ENCODE peak calls at places on chromosomes 11 and 22, in ten cellular contexts. One of them, this sample, is unnamed.

GRCh38 chr11:60934790-60935605 is 10.7 kb downstream of the TMEM132A start:
- DNase-seq in left ventricle myocardium superior: no peak
- DNase-seq in adrenal gland: no peak
- DNase-seq in hippocampal formation: no peak
- DNase-seq in endothelial cell: no peak
- DNase-seq in RCC 7860: no peak
- DNase-seq in stimulated activated CD4-positive, alpha-beta T cell treated with anti-CD3 and anti-CD28 coated beads, Interleukin-2, amount 100 ng/mL, for 48 hours: no peak
- DNase-seq in G401: no peak
- DNase-seq in NCI-H1417: no peak
- DNase-seq in NCI-H774: no peak
- DNase-seq in this sample: no peak

GRCh38 chr11:14537134-14537599 is 17.0 kb upstream of the PSMA1 start:
- DNase-seq in NCI-H774: peak
- DNase-seq in left ventricle myocardium superior: no peak
- DNase-seq in NCI-H1417: peak
- DNase-seq in G401: peak
- DNase-seq in adrenal gland: no peak
- DNase-seq in RCC 7860: no peak
- DNase-seq in stimulated activated CD4-positive, alpha-beta T cell treated with anti-CD3 and anti-CD28 coated beads, Interleukin-2, amount 100 ng/mL, for 48 hours: peak
- DNase-seq in hippocampal formation: peak
- DNase-seq in endothelial cell: no peak
- DNase-seq in this sample: no peak

GRCh38 chr11:42841563-42841962 is 470.2 kb upstream of the API5 start:
- DNase-seq in stimulated activated CD4-positive, alpha-beta T cell treated with anti-CD3 and anti-CD28 coated beads, Interleukin-2, amount 100 ng/mL, for 48 hours: no peak
- DNase-seq in left ventricle myocardium superior: no peak
- DNase-seq in adrenal gland: no peak
- DNase-seq in endothelial cell: no peak
- DNase-seq in hippocampal formation: no peak
- DNase-seq in NCI-H774: no peak
- DNase-seq in G401: no peak
- DNase-seq in NCI-H1417: no peak
- DNase-seq in RCC 7860: no peak
- DNase-seq in this sample: no peak

GRCh38 chr11:66324626-66325025 is 7.8 kb upstream of the CD248 start:
- DNase-seq in left ventricle myocardium superior: no peak
- DNase-seq in adrenal gland: no peak
- DNase-seq in hippocampal formation: no peak
- DNase-seq in endothelial cell: no peak
- DNase-seq in stimulated activated CD4-positive, alpha-beta T cell treated with anti-CD3 and anti-CD28 coated beads, Interleukin-2, amount 100 ng/mL, for 48 hours: no peak
- DNase-seq in NCI-H774: no peak
- DNase-seq in NCI-H1417: no peak
- DNase-seq in RCC 7860: no peak
- DNase-seq in G401: no peak
- DNase-seq in this sample: no peak

GRCh38 chr11:70503878-70504240 is 105.5 kb downstream of the CTTN start:
- DNase-seq in stimulated activated CD4-positive, alpha-beta T cell treated with anti-CD3 and anti-CD28 coated beads, Interleukin-2, amount 100 ng/mL, for 48 hours: no peak
- DNase-seq in adrenal gland: no peak
- DNase-seq in endothelial cell: peak
- DNase-seq in G401: no peak
- DNase-seq in hippocampal formation: no peak
- DNase-seq in NCI-H1417: peak
- DNase-seq in left ventricle myocardium superior: peak
- DNase-seq in RCC 7860: no peak
- DNase-seq in NCI-H774: peak
- DNase-seq in this sample: peak

GRCh38 chr11:1557904-1558831 is 13.9 kb downstream of the DUSP8 start:
- DNase-seq in RCC 7860: peak
- DNase-seq in stimulated activated CD4-positive, alpha-beta T cell treated with anti-CD3 and anti-CD28 coated beads, Interleukin-2, amount 100 ng/mL, for 48 hours: no peak
- DNase-seq in left ventricle myocardium superior: peak
- DNase-seq in G401: peak
- DNase-seq in endothelial cell: no peak
- DNase-seq in NCI-H774: no peak
- DNase-seq in hippocampal formation: no peak
- DNase-seq in adrenal gland: peak
- DNase-seq in NCI-H1417: no peak
- DNase-seq in this sample: no peak

GRCh38 chr11:122791836-122792235 is 46.5 kb upstream of the CRTAM start:
- DNase-seq in endothelial cell: no peak
- DNase-seq in RCC 7860: peak
- DNase-seq in adrenal gland: peak
- DNase-seq in NCI-H774: no peak
- DNase-seq in left ventricle myocardium superior: no peak
- DNase-seq in NCI-H1417: no peak
- DNase-seq in hippocampal formation: no peak
- DNase-seq in stimulated activated CD4-positive, alpha-beta T cell treated with anti-CD3 and anti-CD28 coated beads, Interleukin-2, amount 100 ng/mL, for 48 hours: no peak
- DNase-seq in G401: peak
- DNase-seq in this sample: no peak

GRCh38 chr11:107397357-107397756 is 60.3 kb downstream of the CWF19L2 start:
- DNase-seq in endothelial cell: no peak
- DNase-seq in left ventricle myocardium superior: no peak
- DNase-seq in hippocampal formation: no peak
- DNase-seq in stimulated activated CD4-positive, alpha-beta T cell treated with anti-CD3 and anti-CD28 coated beads, Interleukin-2, amount 100 ng/mL, for 48 hours: no peak
- DNase-seq in G401: no peak
- DNase-seq in NCI-H1417: peak
- DNase-seq in RCC 7860: no peak
- DNase-seq in adrenal gland: no peak
- DNase-seq in NCI-H774: no peak
- DNase-seq in this sample: no peak

GRCh38 chr11:120547301-120547700 is 35.8 kb downstream of the GRIK4 start:
- DNase-seq in adrenal gland: peak
- DNase-seq in G401: no peak
- DNase-seq in NCI-H1417: no peak
- DNase-seq in stimulated activated CD4-positive, alpha-beta T cell treated with anti-CD3 and anti-CD28 coated beads, Interleukin-2, amount 100 ng/mL, for 48 hours: no peak
- DNase-seq in hippocampal formation: no peak
- DNase-seq in RCC 7860: peak
- DNase-seq in NCI-H774: no peak
- DNase-seq in endothelial cell: no peak
- DNase-seq in left ventricle myocardium superior: no peak
- DNase-seq in this sample: no peak

GRCh38 chr22:26822300-26822699 is 164.9 kb downstream of the MIAT start:
- DNase-seq in G401: no peak
- DNase-seq in hippocampal formation: no peak
- DNase-seq in RCC 7860: no peak
- DNase-seq in adrenal gland: no peak
- DNase-seq in NCI-H1417: peak
- DNase-seq in stimulated activated CD4-positive, alpha-beta T cell treated with anti-CD3 and anti-CD28 coated beads, Interleukin-2, amount 100 ng/mL, for 48 hours: no peak
- DNase-seq in left ventricle myocardium superior: no peak
- DNase-seq in endothelial cell: no peak
- DNase-seq in NCI-H774: no peak
- DNase-seq in this sample: no peak

GRCh38 chr11:63599211-63600122 is 14.8 kb downstream of the PLAAT3 start:
- DNase-seq in G401: no peak
- DNase-seq in left ventricle myocardium superior: no peak
- DNase-seq in adrenal gland: no peak
- DNase-seq in NCI-H1417: no peak
- DNase-seq in RCC 7860: peak
- DNase-seq in hippocampal formation: peak
- DNase-seq in endothelial cell: no peak
- DNase-seq in NCI-H774: no peak
- DNase-seq in stimulated activated CD4-positive, alpha-beta T cell treated with anti-CD3 and anti-CD28 coated beads, Interleukin-2, amount 100 ng/mL, for 48 hours: no peak
- DNase-seq in this sample: no peak

GRCh38 chr22:48886604-48887393 is 940.9 kb downstream of the BRD1 start:
- DNase-seq in left ventricle myocardium superior: peak
- DNase-seq in adrenal gland: no peak
- DNase-seq in stimulated activated CD4-positive, alpha-beta T cell treated with anti-CD3 and anti-CD28 coated beads, Interleukin-2, amount 100 ng/mL, for 48 hours: no peak
- DNase-seq in NCI-H774: no peak
- DNase-seq in endothelial cell: no peak
- DNase-seq in RCC 7860: no peak
- DNase-seq in NCI-H1417: no peak
- DNase-seq in G401: no peak
- DNase-seq in hippocampal formation: no peak
- DNase-seq in this sample: peak

GRCh38 chr11:70164705-70165104 is 38.4 kb upstream of the FADD start:
- DNase-seq in left ventricle myocardium superior: no peak
- DNase-seq in NCI-H1417: no peak
- DNase-seq in stimulated activated CD4-positive, alpha-beta T cell treated with anti-CD3 and anti-CD28 coated beads, Interleukin-2, amount 100 ng/mL, for 48 hours: no peak
- DNase-seq in endothelial cell: no peak
- DNase-seq in NCI-H774: no peak
- DNase-seq in G401: no peak
- DNase-seq in hippocampal formation: no peak
- DNase-seq in adrenal gland: no peak
- DNase-seq in RCC 7860: no peak
- DNase-seq in this sample: no peak

GRCh38 chr11:1501421-1502167 is 15.0 kb upstream of the MOB2 start:
- DNase-seq in hippocampal formation: no peak
- DNase-seq in left ventricle myocardium superior: peak
- DNase-seq in endothelial cell: no peak
- DNase-seq in G401: peak
- DNase-seq in adrenal gland: no peak
- DNase-seq in NCI-H774: no peak
- DNase-seq in stimulated activated CD4-positive, alpha-beta T cell treated with anti-CD3 and anti-CD28 coated beads, Interleukin-2, amount 100 ng/mL, for 48 hours: no peak
- DNase-seq in RCC 7860: no peak
- DNase-seq in NCI-H1417: no peak
- DNase-seq in this sample: peak

GRCh38 chr22:37555029-37555428 is 5.3 kb upstream of the CDC42EP1 start:
- DNase-seq in adrenal gland: no peak
- DNase-seq in G401: no peak
- DNase-seq in NCI-H1417: no peak
- DNase-seq in hippocampal formation: no peak
- DNase-seq in stimulated activated CD4-positive, alpha-beta T cell treated with anti-CD3 and anti-CD28 coated beads, Interleukin-2, amount 100 ng/mL, for 48 hours: no peak
- DNase-seq in left ventricle myocardium superior: no peak
- DNase-seq in endothelial cell: no peak
- DNase-seq in RCC 7860: no peak
- DNase-seq in NCI-H774: no peak
- DNase-seq in this sample: no peak

GRCh38 chr11:64339754-64340408 is at the start of gene CCDC88B:
- DNase-seq in RCC 7860: no peak
- DNase-seq in G401: no peak
- DNase-seq in hippocampal formation: no peak
- DNase-seq in left ventricle myocardium superior: peak
- DNase-seq in NCI-H774: no peak
- DNase-seq in stimulated activated CD4-positive, alpha-beta T cell treated with anti-CD3 and anti-CD28 coated beads, Interleukin-2, amount 100 ng/mL, for 48 hours: peak
- DNase-seq in endothelial cell: no peak
- DNase-seq in NCI-H1417: no peak
- DNase-seq in adrenal gland: no peak
- DNase-seq in this sample: peak

GRCh38 chr11:116601734-116602636 is 170.8 kb downstream of the BUD13 start:
- DNase-seq in RCC 7860: no peak
- DNase-seq in NCI-H774: no peak
- DNase-seq in stimulated activated CD4-positive, alpha-beta T cell treated with anti-CD3 and anti-CD28 coated beads, Interleukin-2, amount 100 ng/mL, for 48 hours: no peak
- DNase-seq in left ventricle myocardium superior: no peak
- DNase-seq in hippocampal formation: no peak
- DNase-seq in adrenal gland: peak
- DNase-seq in G401: no peak
- DNase-seq in endothelial cell: no peak
- DNase-seq in NCI-H1417: peak
- DNase-seq in this sample: no peak

GRCh38 chr11:130150790-130151189 is 8.8 kb upstream of the ST14 start:
- DNase-seq in stimulated activated CD4-positive, alpha-beta T cell treated with anti-CD3 and anti-CD28 coated beads, Interleukin-2, amount 100 ng/mL, for 48 hours: no peak
- DNase-seq in left ventricle myocardium superior: no peak
- DNase-seq in endothelial cell: no peak
- DNase-seq in NCI-H1417: no peak
- DNase-seq in adrenal gland: no peak
- DNase-seq in NCI-H774: no peak
- DNase-seq in G401: no peak
- DNase-seq in RCC 7860: no peak
- DNase-seq in hippocampal formation: no peak
- DNase-seq in this sample: no peak

GRCh38 chr11:71250512-71251158 is 1.7 kb downstream of the SHANK2 start:
- DNase-seq in hippocampal formation: no peak
- DNase-seq in adrenal gland: no peak
- DNase-seq in RCC 7860: no peak
- DNase-seq in stimulated activated CD4-positive, alpha-beta T cell treated with anti-CD3 and anti-CD28 coated beads, Interleukin-2, amount 100 ng/mL, for 48 hours: no peak
- DNase-seq in left ventricle myocardium superior: no peak
- DNase-seq in endothelial cell: no peak
- DNase-seq in NCI-H774: no peak
- DNase-seq in NCI-H1417: no peak
- DNase-seq in G401: no peak
- DNase-seq in this sample: no peak

GRCh38 chr22:46604306-46604690 is 15.9 kb upstream of the GRAMD4 start:
- DNase-seq in adrenal gland: peak
- DNase-seq in endothelial cell: no peak
- DNase-seq in RCC 7860: no peak
- DNase-seq in G401: no peak
- DNase-seq in NCI-H1417: no peak
- DNase-seq in hippocampal formation: no peak
- DNase-seq in stimulated activated CD4-positive, alpha-beta T cell treated with anti-CD3 and anti-CD28 coated beads, Interleukin-2, amount 100 ng/mL, for 48 hours: peak
- DNase-seq in NCI-H774: no peak
- DNase-seq in left ventricle myocardium superior: peak
- DNase-seq in this sample: no peak

GRCh38 chr11:32487270-32487669 is 51.9 kb upstream of the WT1 start:
- DNase-seq in endothelial cell: peak
- DNase-seq in hippocampal formation: no peak
- DNase-seq in stimulated activated CD4-positive, alpha-beta T cell treated with anti-CD3 and anti-CD28 coated beads, Interleukin-2, amount 100 ng/mL, for 48 hours: no peak
- DNase-seq in left ventricle myocardium superior: no peak
- DNase-seq in G401: no peak
- DNase-seq in RCC 7860: no peak
- DNase-seq in adrenal gland: no peak
- DNase-seq in NCI-H1417: no peak
- DNase-seq in NCI-H774: no peak
- DNase-seq in this sample: no peak

This sample was measured in left ventricle myocardium inferior.